ENCODE peak calls at places on chromosomes 7 and 10, in four cellular contexts. M, V, C and O are unnamed samples.

GRCh38 chr7:123661765-123662164 is 6.1 kb downstream of the LMOD2 start:
- DNase-seq in M (no peak), V (no peak), C (no peak), O (no peak)

GRCh38 chr10:132094581-132095234 is 29.0 kb downstream of the JAKMIP3 start:
- DNase-seq in M (no peak), V (no peak), C (no peak), O (no peak)

GRCh38 chr10:43606323-43607198 is at the start of gene ZNF485:
- DNase-seq in M (peak), V (peak), C (peak), O (no peak)

GRCh38 chr7:26588511-26588910 is 275.9 kb downstream of the SKAP2 start:
- DNase-seq in M (no peak), V (no peak), C (peak), O (no peak)

GRCh38 chr7:120402801-120403200 is 129.8 kb downstream of the KCND2 start:
- DNase-seq in M (no peak), V (no peak), C (no peak), O (no peak)

GRCh38 chr10:128067691-128068397 is 58.4 kb downstream of the MKI67 start:
- DNase-seq in M (no peak), V (no peak), C (no peak), O (no peak)

GRCh38 chr10:11015371-11015934 is 2.2 kb upstream of the CELF2 start:
- DNase-seq in M (no peak), V (no peak), C (no peak), O (no peak)

GRCh38 chr7:70937424-70937823 is 194.5 kb upstream of the GALNT17 start:
- DNase-seq in M (no peak), V (no peak), C (peak), O (no peak)

GRCh38 chr10:78605800-78606350 is 462.9 kb upstream of the ZMIZ1 start:
- DNase-seq in M (peak), V (no peak), C (no peak), O (no peak)

GRCh38 chr7:123939784-123940183 is 14.7 kb downstream of the SPAM1 start:
- DNase-seq in M (no peak), V (no peak), C (no peak), O (no peak)

GRCh38 chr7:66304536-66304935 is 99.4 kb downstream of the TPST1 start:
- DNase-seq in M (no peak), V (no peak), C (no peak), O (no peak)

GRCh38 chr10:131198843-131199242 is 112.7 kb downstream of the TCERG1L start:
- DNase-seq in M (no peak), V (no peak), C (no peak), O (no peak)

GRCh38 chr10:15369642-15370211 is 1.4 kb downstream of the FAM171A1 start:
- DNase-seq in M (no peak), V (no peak), C (peak), O (no peak)

GRCh38 chr10:11919271-11919670 is 96.1 kb downstream of the PROSER2 start:
- DNase-seq in M (no peak), V (no peak), C (no peak), O (no peak)

GRCh38 chr10:12414278-12414988 is 65.1 kb downstream of the CAMK1D start:
- DNase-seq in M (no peak), V (no peak), C (no peak), O (no peak)

GRCh38 chr7:152459724-152460251 is 24.0 kb upstream of the KMT2C start:
- DNase-seq in M (no peak), V (no peak), C (no peak), O (no peak)

GRCh38 chr7:80630611-80631010 is 7.8 kb upstream of the CD36 start:
- DNase-seq in M (no peak), V (no peak), C (no peak), O (no peak)

GRCh38 chr10:123573236-123574147 is 92.7 kb upstream of the GPR26 start:
- DNase-seq in M (peak), V (peak), C (peak), O (no peak)

GRCh38 chr7:105745681-105746330 is 130.6 kb downstream of the ATXN7L1 start:
- DNase-seq in M (no peak), V (peak), C (no peak), O (no peak)

GRCh38 chr10:70459771-70460490 is 18.4 kb upstream of the NODAL start:
- DNase-seq in M (no peak), V (no peak), C (no peak), O (no peak)

GRCh38 chr10:24318517-24318916 is 109.6 kb downstream of the KIAA1217 start:
- DNase-seq in M (no peak), V (no peak), C (no peak), O (no peak)

GRCh38 chr7:74173491-74173865 is 678 bp upstream of the EIF4H start:
- DNase-seq in M (no peak), V (no peak), C (no peak), O (no peak)

GRCh38 chr7:2037805-2038635 is 194.7 kb downstream of the MAD1L1 start:
- DNase-seq in M (no peak), V (no peak), C (no peak), O (peak)

GRCh38 chr7:113004726-113005454 is 81.7 kb downstream of the GPR85 start:
- DNase-seq in M (no peak), V (no peak), C (no peak), O (no peak)

GRCh38 chr7:142088022-142088714 is 23.4 kb upstream of the MGAM2 start:
- DNase-seq in M (no peak), V (no peak), C (no peak), O (no peak)

GRCh38 chr7:16098058-16098457 is 323.3 kb downstream of the CRPPA start:
- DNase-seq in M (no peak), V (no peak), C (no peak), O (no peak)

GRCh38 chr10:32004161-32004591 is 52.0 kb downstream of the KIF5B start:
- DNase-seq in M (no peak), V (no peak), C (peak), O (no peak)

GRCh38 chr10:33434948-33435347 is 100.5 kb upstream of the NRP1 start:
- DNase-seq in M (no peak), V (no peak), C (no peak), O (no peak)

GRCh38 chr10:105700327-105700726 is 1059.2 kb downstream of the SORCS3 start:
- DNase-seq in M (no peak), V (no peak), C (no peak), O (no peak)

GRCh38 chr10:104246981-104247380 is 7.7 kb upstream of the GSTO1 start:
- DNase-seq in M (no peak), V (no peak), C (no peak), O (no peak)

GRCh38 chr10:126062132-126063032 is 166.0 kb downstream of the FANK1 start:
- DNase-seq in M (peak), V (no peak), C (no peak), O (no peak)

GRCh38 chr10:57979466-57979865 is 288.2 kb downstream of the IPMK start:
- DNase-seq in M (peak), V (no peak), C (no peak), O (no peak)
- TF ChIP-seq EGR1 in M (no peak), V (no peak), C (no peak), O (no peak)

GRCh38 chr7:35694161-35694783 is 663 bp downstream of the HERPUD2 start:
- DNase-seq in M (no peak), V (no peak), C (no peak), O (no peak)
- TF ChIP-seq EGR1 in M (no peak), V (no peak), C (no peak), O (no peak)

GRCh38 chr7:39560398-39560797 is 5.8 kb upstream of the YAE1 start:
- DNase-seq in M (no peak), V (no peak), C (no peak), O (no peak)
- TF ChIP-seq EGR1 in M (no peak), V (no peak), C (no peak), O (no peak)

GRCh38 chr7:87505122-87505521 is 29.6 kb upstream of the ABCB4 start:
- DNase-seq in M (no peak), V (no peak), C (no peak), O (no peak)

GRCh38 chr7:87506243-87507180 is 31.0 kb upstream of the ABCB4 start:
- DNase-seq in M (peak), V (no peak), C (no peak), O (no peak)

GRCh38 chr7:87510430-87510875 is 35.0 kb upstream of the ABCB4 start:
- DNase-seq in M (no peak), V (no peak), C (no peak), O (no peak)

GRCh38 chr7:87505557-87506242 is 30.2 kb upstream of the ABCB4 start:
- DNase-seq in M (no peak), V (no peak), C (no peak), O (no peak)

GRCh38 chr7:87507446-87507845 is 32.0 kb upstream of the ABCB4 start:
- DNase-seq in M (no peak), V (no peak), C (no peak), O (no peak)
- TF ChIP-seq EGR1 in M (no peak), V (no peak), C (no peak), O (no peak)

GRCh38 chr7:150945853-150946825 is 32.0 kb downstream of the KCNH2 start:
- DNase-seq in M (no peak), V (no peak), C (no peak), O (no peak)
- TF ChIP-seq EGR1 in M (no peak), V (peak), C (no peak), O (no peak)

GRCh38 chr7:130145424-130146106 is 59.6 kb downstream of the TMEM209 start:
- DNase-seq in M (no peak), V (no peak), C (peak), O (no peak)

GRCh38 chr7:130143986-130144618 is 61.1 kb downstream of the TMEM209 start:
- DNase-seq in M (no peak), V (no peak), C (peak), O (no peak)

GRCh38 chr7:130143334-130143732 is 61.9 kb downstream of the TMEM209 start:
- DNase-seq in M (no peak), V (no peak), C (no peak), O (no peak)

GRCh38 chr7:130142654-130143333 is 62.4 kb downstream of the TMEM209 start:
- DNase-seq in M (no peak), V (no peak), C (peak), O (no peak)

GRCh38 chr7:130144632-130145171 is 60.5 kb downstream of the TMEM209 start:
- DNase-seq in M (peak), V (no peak), C (peak), O (no peak)
- TF ChIP-seq EGR1 in M (no peak), V (no peak), C (no peak), O (no peak)

GRCh38 chr10:119928411-119928810 is 35.9 kb downstream of the SEC23IP start:
- DNase-seq in M (no peak), V (no peak), C (no peak), O (no peak)

GRCh38 chr10:119932631-119933030 is 40.1 kb downstream of the SEC23IP start:
- DNase-seq in M (no peak), V (no peak), C (no peak), O (no peak)

GRCh38 chr10:119931873-119932272 is 39.3 kb downstream of the SEC23IP start:
- DNase-seq in M (no peak), V (no peak), C (no peak), O (no peak)

DNA sequence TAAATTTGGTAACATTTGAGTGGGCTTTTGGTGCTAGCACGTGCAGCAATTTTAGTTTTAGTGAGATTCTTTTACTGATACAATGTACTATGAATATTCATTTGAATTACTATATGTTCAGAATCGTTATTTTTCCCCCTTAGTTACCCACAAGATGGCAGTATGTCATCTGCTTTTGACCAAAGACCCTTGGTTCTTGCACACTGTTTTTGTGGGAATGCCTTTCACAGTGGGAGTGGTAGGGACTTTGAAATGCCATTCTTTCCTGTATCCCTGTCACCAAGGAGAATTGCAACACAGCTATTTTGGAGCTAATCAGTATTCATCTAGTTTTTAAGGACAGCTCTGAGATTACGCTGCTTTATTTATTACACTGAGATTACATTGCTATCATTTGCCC is 40.6 kb downstream of the SEC23IP start:
- DNase-seq in M (no peak), V (peak), C (no peak), O (no peak)
- TF ChIP-seq EGR1 in M (no peak), V (no peak), C (no peak), O (no peak)